ENCODE peak calls at places on chromosomes 3 and 15, in seven cellular contexts. D, Q, V, L, A, F and H are unnamed samples.

GRCh38 chr3:29026959-29027358 is 253.9 kb upstream of the RBMS3 start:
- DNase-seq in D (no peak), Q (no peak), V (no peak), L (no peak), A (peak; percentile 6), F (peak; percentile 2), H (no peak)

GRCh38 chr3:57971975-57972374 is 36.2 kb upstream of the FLNB start:
- DNase-seq in D (no peak), Q (no peak), V (no peak), L (no peak), A (no peak), F (no peak), H (no peak)

GRCh38 chr15:58608129-58608590 is 141.3 kb downstream of the ADAM10 start:
- DNase-seq in D (peak; percentile 65), Q (no peak), V (no peak), L (no peak), A (peak; percentile 9), F (peak; percentile 28), H (no peak)

GRCh38 chr3:190513409-190514162 is at the start of gene IL1RAP:
- DNase-seq in D (peak; percentile 43), Q (peak; percentile 97), V (peak; percentile 95), L (peak; percentile 75), A (peak; percentile 87), F (peak; percentile 97), H (peak; percentile 94)

GRCh38 chr3:1400571-1400970 is 307.7 kb downstream of the CNTN6 start:
- DNase-seq in D (no peak), Q (no peak), V (no peak), L (no peak), A (no peak), F (no peak), H (no peak)

GRCh38 chr15:65426216-65426853 is 3.6 kb upstream of the IGDCC4 start:
- DNase-seq in D (no peak), Q (peak; percentile 57), V (no peak), L (no peak), A (no peak), F (no peak), H (no peak)

GRCh38 chr3:130604806-130605205 is 87.8 kb downstream of the COL6A6 start:
- DNase-seq in D (no peak), Q (no peak), V (no peak), L (no peak), A (no peak), F (peak; percentile 95), H (no peak)

GRCh38 chr3:156443079-156443478 is 111.8 kb downstream of the SSR3 start:
- DNase-seq in D (no peak), Q (no peak), V (no peak), L (no peak), A (no peak), F (no peak), H (no peak)

GRCh38 chr3:183733553-183733952 is 36.0 kb downstream of the YEATS2 start:
- DNase-seq in D (no peak), Q (no peak), V (no peak), L (no peak), A (no peak), F (no peak), H (no peak)